ENCODE peak calls at places on chromosome 9, in four cellular contexts. W is GM23248; G is endodermal cell; F is CD8-positive, alpha-beta memory T cell. Z is an unnamed sample. For H3K27me3 and H3K9me3, the result is how much of the 10 kb centered on the place peaks cover.

GRCh38 chr9:97594414-97594921 is 38.7 kb downstream of the TSTD2 start:
- DNase-seq in W (no peak), G (no peak), F (no peak), Z (no peak)

GRCh38 chr9:93268551-93269314 is 84.8 kb downstream of the WNK2 start:
- DNase-seq in W (no peak), G (no peak), F (no peak), Z (no peak)

GRCh38 chr9:106921341-106921899 is 58.5 kb downstream of the ZNF462 start:
- DNase-seq in W (peak), G (peak), F (peak), Z (peak)

GRCh38 chr9:125415583-125416443 is 154.2 kb downstream of the GAPVD1 start:
- DNase-seq in W (no peak), G (no peak), F (no peak), Z (no peak)

GRCh38 chr9:79264511-79265448 is 307.0 kb upstream of the TLE4 start:
- DNase-seq in W (peak), G (no peak), F (no peak), Z (no peak)

GRCh38 chr9:105693435-105694275 is 686 bp upstream of the TMEM38B start:
- DNase-seq in W (peak), G (peak), F (peak), Z (no peak)

GRCh38 chr9:98795970-98796363 is 388 bp downstream of the ANKS6 start:
- DNase-seq in W (peak), G (peak), F (no peak), Z (no peak)

GRCh38 chr9:129473523-129474244 is 147.2 kb downstream of the C9orf50 start:
- DNase-seq in W (peak), G (no peak), F (no peak), Z (peak)

GRCh38 chr9:135584934-135585333 is 23.4 kb downstream of the PAEP start:
- DNase-seq in W (no peak), G (no peak), F (no peak), Z (peak)

GRCh38 chr9:85041737-85042136 is 372.2 kb downstream of the NTRK2 start:
- DNase-seq in W (no peak), G (no peak), F (no peak), Z (peak)

GRCh38 chr9:9791621-9792020 is 821.2 kb downstream of the PTPRD start:
- DNase-seq in W (peak), G (no peak), F (no peak), Z (no peak)

GRCh38 chr9:4145482-4145881 is 154.4 kb downstream of the GLIS3 start:
- DNase-seq in W (no peak), G (no peak), F (no peak), Z (no peak)

GRCh38 chr9:37455884-37456647 is 9.2 kb downstream of the ZBTB5 start:
- DNase-seq in W (no peak), G (no peak), F (no peak), Z (no peak)

GRCh38 chr9:127528407-127529251 is 77.3 kb downstream of the LRSAM1 start:
- DNase-seq in W (no peak), G (no peak), F (no peak), Z (peak)

GRCh38 chr9:81560851-81561732 is 128.3 kb downstream of the TLE1 start:
- DNase-seq in W (no peak), G (no peak), F (no peak), Z (no peak)

GRCh38 chr9:125829743-125830142 is 82.6 kb downstream of the PBX3 start:
- DNase-seq in W (peak), G (no peak), F (peak), Z (peak)

GRCh38 chr9:14018061-14018460 is 295.9 kb downstream of the NFIB start:
- DNase-seq in W (peak), G (no peak), F (no peak), Z (no peak)

GRCh38 chr9:29999645-30000044 is 2384.8 kb upstream of the ACO1 start:
- DNase-seq in W (no peak), G (no peak), F (no peak), Z (no peak)

GRCh38 chr9:20646656-20647055 is 24.4 kb upstream of the MLLT3 start:
- DNase-seq in W (no peak), G (no peak), F (no peak), Z (no peak)

GRCh38 chr9:37715260-37715659 is 38.3 kb upstream of the TRMT10B start:
- DNase-seq in W (no peak), G (no peak), F (no peak), Z (no peak)

GRCh38 chr9:34686732-34687131 is 4.3 kb downstream of the CCL19 start:
- DNase-seq in W (peak), G (no peak), F (no peak), Z (no peak)

GRCh38 chr9:7392161-7392560 is 407.4 kb downstream of the DMAC1 start:
- DNase-seq in W (no peak), G (no peak), F (no peak), Z (no peak)

GRCh38 chr9:93677641-93678136 is 101.3 kb downstream of the PHF2 start:
- DNase-seq in W (no peak), G (peak), F (no peak), Z (peak)

GRCh38 chr9:78021692-78022091 is 9.9 kb downstream of the GNAQ start:
- DNase-seq in W (no peak), G (peak), F (no peak), Z (peak)

GRCh38 chr9:136343121-136343883 is 16.0 kb downstream of the GPSM1 start:
- DNase-seq in W (no peak), G (no peak), F (no peak), Z (peak)

GRCh38 chr9:109110326-109111014 is 9.3 kb downstream of the TMEM245 start:
- DNase-seq in W (peak), G (no peak), F (peak), Z (no peak)

GRCh38 chr9:95766906-95767305 is 108.6 kb upstream of the ERCC6L2 start:
- DNase-seq in W (no peak), G (peak), F (no peak), Z (no peak)

GRCh38 chr9:121662359-121662758 is 10.9 kb downstream of the DAB2IP start:
- DNase-seq in W (no peak), G (no peak), F (no peak), Z (no peak)

GRCh38 chr9:97280755-97281330 is 26.6 kb upstream of the CCDC180 start:
- DNase-seq in W (no peak), G (no peak), F (no peak), Z (no peak)

GRCh38 chr9:118563677-118564076 is 805.6 kb downstream of the BRINP1 start:
- DNase-seq in W (peak), G (no peak), F (no peak), Z (no peak)

GRCh38 chr9:91074866-91075265 is 273.2 kb downstream of the SYK start:
- DNase-seq in W (no peak), G (no peak), F (no peak), Z (peak)

GRCh38 chr9:73116030-73116429 is 35.6 kb upstream of the ANXA1 start:
- DNase-seq in W (peak), G (no peak), F (no peak), Z (no peak)

GRCh38 chr9:112699230-112699629 is 18.7 kb downstream of the INIP start:
- DNase-seq in W (no peak), G (no peak), F (peak), Z (no peak)

GRCh38 chr9:5186416-5187169 is 1.2 kb upstream of the INSL6 start:
- DNase-seq in W (peak), G (peak), F (peak), Z (peak)

GRCh38 chr9:137924169-137924568 is 46.6 kb downstream of the CACNA1B start:
- DNase-seq in W (no peak), G (no peak), F (no peak), Z (no peak)
- H3K27me3 ChIP-seq in W (under half), G (under half), F (under half), Z (under half)

DNA sequence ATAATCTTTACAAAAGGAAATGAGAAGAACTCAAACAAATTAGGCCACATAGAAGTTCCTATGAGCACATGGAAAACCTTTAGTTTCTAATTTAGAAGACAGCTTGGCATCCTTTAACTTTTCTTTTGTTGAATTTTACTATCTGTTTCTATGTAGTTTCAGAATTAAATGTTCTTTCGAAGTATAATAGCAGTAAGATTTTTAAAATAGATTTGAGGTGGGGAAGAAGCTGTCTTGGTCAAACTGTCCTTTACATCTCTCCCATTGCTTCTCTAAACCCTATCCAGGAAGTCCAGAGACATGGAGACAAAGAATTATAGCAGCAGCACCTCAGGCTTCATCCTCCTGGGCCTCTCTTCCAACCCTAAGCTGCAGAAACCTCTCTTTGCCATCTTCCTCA is at the start of gene OR1L4:
- DNase-seq in W (no peak), G (no peak), F (no peak), Z (no peak)
- H3K9me3 ChIP-seq in W (under half), G (under half), F (under half), Z (under half)

DNA sequence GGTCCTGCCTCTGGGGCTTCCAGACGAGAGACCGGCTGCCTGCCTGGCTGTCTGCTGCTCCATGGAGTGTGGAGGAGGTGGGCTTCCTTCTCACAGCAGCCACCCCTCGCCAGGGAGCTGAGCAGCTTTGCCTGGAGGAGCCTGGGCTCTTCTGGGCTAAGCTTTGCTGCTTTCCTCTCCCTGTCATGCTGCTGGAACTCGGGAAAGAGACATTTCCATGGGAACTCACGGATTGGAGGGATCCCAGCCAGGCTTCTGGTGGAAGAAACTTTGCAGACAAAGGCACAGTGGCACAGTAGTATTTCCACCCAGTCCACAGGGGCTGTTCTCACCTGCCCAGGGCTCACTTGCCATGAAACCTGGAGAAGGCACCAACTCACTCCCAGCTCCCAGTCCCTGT is 5.6 kb upstream of the NTNG2 start:
- DNase-seq in W (no peak), G (no peak), F (no peak), Z (no peak)
- H3K27me3 ChIP-seq in W (half or more), G (under half), F (under half), Z (under half)

GRCh38 chr9:21902112-21902511 is 92.1 kb downstream of the CDKN2A start:
- DNase-seq in W (no peak), G (no peak), F (no peak), Z (no peak)

GRCh38 chr9:21901538-21901937 is 92.7 kb downstream of the CDKN2A start:
- DNase-seq in W (no peak), G (no peak), F (no peak), Z (no peak)

GRCh38 chr9:21904776-21905175 is 89.4 kb downstream of the CDKN2A start:
- DNase-seq in W (no peak), G (peak), F (no peak), Z (no peak)

GRCh38 chr9:21904371-21904770 is 89.8 kb downstream of the CDKN2A start:
- DNase-seq in W (peak), G (no peak), F (no peak), Z (no peak)

DNA sequence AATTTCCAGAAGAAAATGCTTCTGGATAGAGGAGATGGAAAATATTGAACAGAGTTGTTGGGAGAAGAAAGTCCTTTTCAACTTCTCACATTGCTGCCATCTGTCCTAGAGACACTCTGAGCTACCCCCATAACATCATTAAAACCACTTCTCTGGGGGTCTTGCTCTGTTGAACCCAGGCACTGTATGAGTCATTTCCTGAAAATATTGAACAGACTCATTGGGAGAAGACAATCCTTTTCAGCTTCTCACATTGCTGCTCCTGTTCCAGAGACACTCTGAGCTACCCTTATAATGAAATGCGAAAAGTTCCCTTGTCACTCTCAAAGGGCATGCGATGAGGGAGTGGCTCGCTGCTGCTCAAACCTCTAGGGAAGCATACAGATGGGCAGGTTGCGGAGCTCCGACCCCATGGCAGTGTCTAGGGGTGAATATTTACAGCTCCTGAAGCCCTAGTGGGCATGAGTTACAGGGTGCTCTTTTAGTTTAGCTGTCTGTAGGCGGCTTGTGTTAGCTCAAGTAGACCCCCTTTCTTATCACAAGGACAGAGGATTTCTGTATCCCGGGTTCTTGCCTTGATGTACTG is 90.7 kb downstream of the CDKN2A start:
- DNase-seq in W (no peak), G (no peak), F (no peak), Z (no peak)
- H3K9me3 ChIP-seq in W (under half), G (under half), F (under half), Z (under half)

GRCh38 chr9:114150608-114151007 is 4.7 kb upstream of the COL27A1 start:
- DNase-seq in W (no peak), G (no peak), F (no peak), Z (no peak)

GRCh38 chr9:114149765-114150340 is 5.5 kb upstream of the COL27A1 start:
- DNase-seq in W (no peak), G (no peak), F (no peak), Z (no peak)

GRCh38 chr9:114143214-114143613 is 12.1 kb upstream of the COL27A1 start:
- DNase-seq in W (no peak), G (no peak), F (no peak), Z (no peak)

GRCh38 chr9:114149181-114149580 is 6.2 kb upstream of the COL27A1 start:
- DNase-seq in W (no peak), G (no peak), F (no peak), Z (no peak)

DNA sequence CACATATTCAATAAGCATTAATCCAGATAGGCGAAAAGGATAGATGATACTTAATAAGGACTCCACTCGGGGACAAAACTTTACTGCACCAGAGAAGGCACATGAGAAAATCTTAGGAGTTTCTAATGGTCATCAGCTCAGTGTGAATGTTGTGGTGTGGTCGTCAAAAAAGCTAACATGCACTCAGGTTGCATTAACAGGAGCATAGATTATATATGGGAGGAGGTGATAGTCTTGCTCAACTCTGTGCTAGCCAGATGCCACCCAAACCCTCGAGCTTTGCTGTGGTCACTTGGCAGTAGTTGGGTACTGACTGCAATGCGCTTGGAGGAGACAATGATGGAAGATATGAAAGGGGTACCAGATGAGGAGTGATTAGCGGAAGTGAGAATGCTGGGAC is 8.6 kb upstream of the COL27A1 start:
- DNase-seq in W (no peak), G (no peak), F (no peak), Z (no peak)
- H3K27me3 ChIP-seq in W (under half), G (under half), F (under half), Z (under half)

GRCh38 chr9:101408374-101409078 is 9.9 kb downstream of the ZNF189 start:
- DNase-seq in W (no peak), G (no peak), F (no peak), Z (no peak)
- H3K9me3 ChIP-seq in W (under half), G (half or more), F (half or more), Z (under half)

GRCh38 chr9:69322256-69322655 is 2.8 kb upstream of the ENTREP1 start:
- DNase-seq in W (no peak), G (no peak), F (no peak), Z (no peak)

GRCh38 chr9:69323886-69324285 is 1.1 kb upstream of the ENTREP1 start:
- DNase-seq in W (no peak), G (no peak), F (no peak), Z (no peak)

GRCh38 chr9:69326261-69326660 is 1.2 kb downstream of the ENTREP1 start:
- DNase-seq in W (no peak), G (peak), F (no peak), Z (no peak)

GRCh38 chr9:69325409-69326212 is 596 bp downstream of the ENTREP1 start:
- DNase-seq in W (peak), G (peak), F (no peak), Z (peak)

GRCh38 chr9:69324549-69325401 is at the start of gene ENTREP1:
- DNase-seq in W (peak), G (peak), F (no peak), Z (peak)
- H3K27me3 ChIP-seq in W (half or more), G (under half), F (under half), Z (under half)

GRCh38 chr9:32518276-32518675 is 7.7 kb downstream of the RIGI start:
- DNase-seq in W (no peak), G (no peak), F (no peak), Z (no peak)
- H3K9me3 ChIP-seq in W (under half), G (half or more), F (under half), Z (under half)

DNA sequence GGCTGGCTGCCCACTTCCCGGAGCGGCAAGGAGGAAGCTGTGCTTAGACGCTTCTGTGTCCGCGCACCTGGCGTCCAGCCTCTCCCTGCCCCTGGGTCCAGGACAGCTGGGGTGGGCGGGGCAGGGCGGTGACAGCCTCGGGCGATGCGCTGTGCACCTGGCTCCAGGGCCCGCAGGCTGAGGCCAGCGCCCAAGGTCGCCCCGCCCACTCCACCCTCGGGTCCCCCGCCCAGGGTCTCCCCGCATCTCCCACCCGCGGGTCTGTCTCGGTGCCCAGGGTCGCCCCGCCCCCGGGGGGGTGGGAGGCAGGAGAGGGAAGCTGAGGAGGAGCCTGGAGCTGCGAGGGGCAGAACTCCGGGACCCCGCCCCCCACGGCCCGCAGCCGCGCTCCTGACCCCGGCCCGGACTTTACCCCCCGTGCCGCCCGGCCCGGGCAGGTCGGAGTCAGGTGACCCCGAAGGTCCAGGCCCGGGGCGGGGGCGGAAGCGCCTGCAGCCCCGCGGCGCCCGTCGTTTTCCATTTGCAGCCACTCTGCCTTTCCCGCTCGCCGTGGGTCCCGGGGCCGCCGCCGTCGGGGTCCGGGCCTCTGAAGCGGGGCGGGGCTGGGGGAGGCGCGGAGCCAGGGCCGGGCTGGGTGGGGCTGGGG is at the start of gene ENTPD8:
- DNase-seq in W (peak), G (peak), F (no peak), Z (no peak)
- H3K27me3 ChIP-seq in W (under half), G (under half), F (under half), Z (under half)

Z was measured in testis.